ENCODE peak calls at places on chromosomes 11 and 22, in nine cellular contexts. Q, B, Y, Z, F, M, C, E and D are unnamed samples.

GRCh38 chr11:11973361-11973800 is 35.0 kb downstream of the DKK3 start:
- DNase-seq in M (peak), B (peak), F (peak), C (no peak), E (no peak), Y (no peak), Z (peak), Q (no peak), D (no peak)

GRCh38 chr11:77140231-77140959 is 12.3 kb downstream of the MYO7A start:
- DNase-seq in Q (no peak), Y (peak), F (no peak), E (no peak), C (no peak), B (no peak), Z (no peak), M (peak), D (no peak)

GRCh38 chr11:76621866-76622265 is 48.7 kb downstream of the LRRC32 start:
- DNase-seq in B (no peak), Y (no peak), M (no peak), C (no peak), Q (peak), F (no peak), E (no peak), Z (no peak), D (no peak)

GRCh38 chr11:3380706-3381570 is 2.0 kb upstream of the ZNF195 start:
- DNase-seq in Q (peak), Y (no peak), F (no peak), Z (no peak), E (no peak), M (no peak), C (no peak), B (no peak), D (no peak)

GRCh38 chr11:68120212-68121066 is 749 bp downstream of the CHKA start:
- DNase-seq in Z (no peak), Y (no peak), E (peak), M (peak), C (no peak), B (peak), F (no peak), Q (no peak), D (peak)

GRCh38 chr22:28917747-28918543 is 34.6 kb downstream of the ZNRF3 start:
- DNase-seq in M (peak), Z (no peak), E (no peak), F (peak), Q (no peak), B (peak), Y (no peak), C (peak), D (no peak)

GRCh38 chr11:107545101-107545514 is 20.4 kb downstream of the ALKBH8 start:
- DNase-seq in Z (no peak), E (no peak), Y (no peak), F (peak), B (peak), M (no peak), C (no peak), Q (peak), D (no peak)

GRCh38 chr22:49968313-49968830 is 7.8 kb downstream of the PIM3 start:
- DNase-seq in B (no peak), C (no peak), Q (no peak), M (peak), E (no peak), Y (no peak), F (no peak), Z (peak), D (no peak)

GRCh38 chr22:46337870-46338269 is 2.4 kb downstream of the TRMU start:
- DNase-seq in Q (no peak), B (no peak), C (no peak), Z (no peak), E (no peak), M (peak), Y (no peak), F (no peak), D (no peak)

GRCh38 chr22:44664149-44664548 is 37.9 kb upstream of the PRR5 start:
- DNase-seq in E (peak), Z (no peak), M (peak), B (peak), C (no peak), F (no peak), Y (no peak), Q (peak), D (no peak)

GRCh38 chr22:30969532-30970355 is 679 bp downstream of the TUG1 start:
- DNase-seq in B (peak), M (peak), C (peak), Q (peak), E (peak), Y (no peak), F (peak), Z (no peak), D (peak)

GRCh38 chr11:93902921-93903320 is 52.5 kb upstream of the VSTM5 start:
- DNase-seq in B (no peak), E (no peak), Y (no peak), C (no peak), F (no peak), Z (no peak), Q (no peak), M (no peak), D (no peak)

GRCh38 chr11:93905384-93905783 is 55.0 kb upstream of the VSTM5 start:
- DNase-seq in Y (peak), Q (peak), E (no peak), F (peak), Z (no peak), C (no peak), B (peak), M (no peak), D (no peak)

GRCh38 chr11:93906486-93906885 is 56.1 kb upstream of the VSTM5 start:
- DNase-seq in Y (no peak), C (no peak), B (no peak), F (no peak), Q (no peak), M (no peak), Z (no peak), E (no peak), D (no peak)

GRCh38 chr11:93904711-93905110 is 54.3 kb upstream of the VSTM5 start:
- DNase-seq in Q (no peak), M (no peak), C (no peak), F (no peak), E (no peak), Z (no peak), B (no peak), Y (no peak), D (no peak)

DNA sequence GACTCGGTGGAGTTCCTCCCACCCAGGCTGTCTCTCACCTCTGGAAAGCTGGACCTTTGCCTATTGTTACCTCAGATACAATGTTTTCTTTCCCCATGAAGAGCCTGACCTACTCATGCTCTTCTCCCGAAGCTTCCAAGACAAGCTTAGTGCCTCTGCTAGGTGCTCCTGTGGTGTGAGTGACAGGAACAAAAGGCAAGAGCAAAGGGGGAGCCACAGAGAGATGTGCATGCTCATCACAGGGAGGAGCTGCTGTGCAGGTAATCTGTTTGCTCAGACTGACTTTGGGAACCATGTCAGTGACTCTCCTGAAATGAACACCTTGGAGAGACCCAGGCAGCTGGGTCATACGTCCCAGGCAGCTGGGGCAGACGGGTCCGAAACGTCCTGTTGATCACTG is 53.6 kb upstream of the VSTM5 start:
- DNase-seq in C (no peak), E (no peak), F (no peak), Y (no peak), B (no peak), Q (no peak), M (no peak), Z (no peak), D (no peak)
- H3K4me3 ChIP-seq in C (no peak), E (no peak), F (no peak), Y (no peak), B (no peak), Q (no peak), M (no peak), Z (no peak), D (no peak)

DNA sequence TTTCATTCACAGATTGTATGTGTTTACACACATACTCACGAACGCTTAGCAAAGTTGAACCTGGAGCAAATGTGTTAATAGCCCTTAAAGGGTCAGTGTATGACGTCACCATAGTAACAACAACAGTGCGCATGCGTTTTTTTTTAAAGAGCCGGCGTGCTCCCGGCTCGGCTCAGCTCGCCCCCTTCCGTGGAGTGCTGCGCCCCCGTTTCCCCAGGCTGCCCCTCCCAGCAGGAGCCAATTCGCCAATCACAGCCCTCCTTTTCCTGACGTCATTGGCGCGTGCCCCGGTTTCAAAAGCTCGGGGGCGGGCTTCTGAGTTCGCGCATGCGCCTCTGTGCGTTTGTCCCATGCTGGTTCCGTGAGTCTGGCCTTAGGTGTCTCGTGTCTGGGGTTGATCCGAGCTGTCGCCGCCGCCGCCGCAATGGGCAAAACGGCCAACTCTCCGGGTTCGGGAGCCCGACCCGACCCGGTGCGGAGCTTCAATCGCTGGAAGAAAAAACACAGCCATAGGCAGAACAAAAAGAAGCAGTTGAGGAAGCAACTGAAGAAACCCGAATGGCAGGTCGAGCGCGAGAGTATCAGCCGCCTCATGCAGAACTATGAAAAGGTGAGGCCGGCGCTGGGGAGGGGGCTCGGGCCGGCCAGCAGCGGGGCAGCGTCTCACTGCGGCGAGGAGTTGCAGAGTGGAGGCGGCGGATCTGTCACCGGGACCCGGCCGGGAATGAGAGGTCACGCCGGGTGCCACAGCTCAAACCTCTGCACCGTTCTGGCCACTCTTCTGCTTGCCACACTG is at the start of gene DDX10:
- DNase-seq in Y (peak), Z (peak), F (peak), E (peak), C (peak), M (peak), Q (peak), B (peak), D (peak)
- TF ChIP-seq CTCF in Y (no peak), Z (no peak), F (no peak), E (no peak), C (no peak), M (peak), Q (peak), B (no peak), D (no peak)

GRCh38 chr11:61700720-61701119 is 20.5 kb downstream of the DAGLA start:
- DNase-seq in F (no peak), B (no peak), E (no peak), M (no peak), C (no peak), Q (no peak), Z (no peak), Y (no peak), D (no peak)

GRCh38 chr11:61700221-61700620 is 20.0 kb downstream of the DAGLA start:
- DNase-seq in Q (peak), C (peak), Y (peak), E (peak), M (no peak), Z (no peak), B (peak), F (no peak), D (no peak)

GRCh38 chr11:61704838-61705237 is 24.6 kb downstream of the DAGLA start:
- DNase-seq in Y (no peak), M (no peak), Q (no peak), B (no peak), E (no peak), F (no peak), C (no peak), Z (no peak), D (no peak)

GRCh38 chr11:61701298-61701993 is 21.3 kb downstream of the DAGLA start:
- DNase-seq in B (no peak), Y (no peak), E (no peak), Q (no peak), C (no peak), M (no peak), F (no peak), Z (no peak), D (no peak)

DNA sequence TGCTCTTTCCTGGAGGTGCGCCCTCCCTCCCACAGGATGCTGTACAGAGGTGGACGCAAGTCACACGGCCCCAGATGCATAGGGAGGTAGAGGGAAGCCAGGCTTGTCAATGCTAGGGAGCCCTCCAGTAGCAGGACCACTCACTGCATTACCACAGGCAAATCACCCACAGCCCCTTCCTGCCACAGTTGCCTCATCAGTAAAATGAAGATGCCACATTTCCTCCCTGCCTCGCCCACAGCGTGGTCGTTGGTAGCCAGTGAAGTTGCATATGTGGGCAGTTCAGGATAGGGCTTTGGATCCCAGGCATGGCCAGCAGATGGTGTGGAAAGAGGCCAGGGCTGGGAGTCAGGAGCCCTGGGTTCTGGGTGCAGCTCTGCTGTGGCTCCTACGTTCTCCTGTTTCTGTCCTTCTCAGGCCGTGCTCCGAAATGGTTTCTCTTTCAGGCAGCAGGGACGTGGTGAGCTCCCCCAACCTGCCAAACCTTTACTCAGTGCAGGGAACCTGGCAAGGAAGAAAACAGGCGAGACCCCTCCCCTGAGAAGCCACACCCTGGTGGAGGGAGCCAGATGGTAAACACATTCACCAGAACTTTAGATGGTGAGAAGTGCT is 22.6 kb downstream of the DAGLA start:
- DNase-seq in Y (no peak), B (no peak), M (no peak), E (no peak), Z (no peak), Q (no peak), C (no peak), F (no peak), D (no peak)
- H3K4me3 ChIP-seq in Y (no peak), B (no peak), M (no peak), E (no peak), Z (no peak), Q (no peak), C (no peak), F (no peak), D (no peak)

GRCh38 chr11:74487875-74488274 is 5.6 kb downstream of the LIPT2 start:
- DNase-seq in C (no peak), B (no peak), Z (no peak), M (no peak), Q (no peak), F (no peak), Y (no peak), E (no peak), D (no peak)
- TF ChIP-seq CTCF in C (peak), B (peak), Z (no peak), M (no peak), Q (peak), F (no peak), Y (peak), E (peak), D (peak)

GRCh38 chr11:128828350-128828749 is 38.7 kb downstream of the KCNJ1 start:
- DNase-seq in E (no peak), Y (no peak), B (no peak), M (no peak), Q (peak), C (no peak), F (no peak), Z (no peak), D (no peak)

GRCh38 chr11:128831781-128832497 is 35.2 kb downstream of the KCNJ1 start:
- DNase-seq in Q (no peak), F (no peak), E (no peak), C (no peak), M (no peak), Z (no peak), Y (no peak), B (no peak), D (no peak)

GRCh38 chr11:128827494-128827893 is 39.6 kb downstream of the KCNJ1 start:
- DNase-seq in M (no peak), E (no peak), C (no peak), B (no peak), Y (no peak), Q (no peak), Z (no peak), F (no peak), D (no peak)

GRCh38 chr11:128830290-128830813 is 36.7 kb downstream of the KCNJ1 start:
- DNase-seq in E (no peak), Z (no peak), C (no peak), M (no peak), Q (no peak), B (no peak), F (no peak), Y (no peak), D (no peak)

DNA sequence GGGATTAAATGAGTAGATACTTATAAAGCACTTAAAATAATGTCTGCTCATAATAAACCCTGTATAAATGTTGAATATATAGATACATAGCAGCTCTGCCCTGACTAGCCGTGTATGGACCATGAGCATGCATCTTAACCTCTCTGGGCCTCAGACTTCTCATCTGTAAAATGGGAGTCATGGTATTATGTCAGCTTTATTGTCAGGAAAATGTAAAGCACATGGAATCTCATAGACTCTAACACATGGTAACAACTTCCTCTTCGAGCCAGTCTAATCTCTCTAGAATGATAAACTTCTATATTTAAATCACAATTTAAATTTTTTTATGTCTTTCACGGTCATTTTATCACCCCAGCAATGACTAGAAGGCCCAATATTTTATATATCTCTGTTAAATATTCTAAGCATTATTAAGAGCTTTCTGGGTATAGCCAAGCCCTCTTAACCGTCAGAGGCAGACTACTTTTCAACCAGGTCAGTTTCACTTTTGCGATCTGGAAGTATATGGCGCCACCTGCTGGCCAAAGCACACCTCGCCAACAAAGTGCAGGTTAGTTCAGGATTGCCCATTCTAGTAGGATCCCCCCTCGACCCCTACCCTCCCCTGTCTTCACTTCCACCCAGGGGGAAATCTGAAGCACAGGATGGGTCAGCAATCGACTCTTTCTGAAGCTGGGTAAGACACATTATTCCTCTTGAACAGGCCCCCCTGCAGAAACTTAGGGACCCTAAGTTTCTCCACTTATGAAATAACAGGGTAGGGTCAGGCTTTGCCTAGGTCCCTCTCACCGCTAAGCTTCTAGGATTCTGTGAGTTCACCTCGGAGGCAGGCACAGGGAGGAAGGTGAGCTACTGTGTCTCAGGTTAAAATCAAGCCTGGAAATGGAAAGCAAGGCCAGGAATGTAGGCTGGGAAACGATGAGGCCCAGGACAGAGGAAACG is 36.0 kb downstream of the KCNJ1 start:
- DNase-seq in C (peak), M (peak), Q (peak), B (peak), Y (peak), Z (no peak), E (peak), F (peak), D (peak)
- H3K4me3 ChIP-seq in C (no peak), M (peak), Q (no peak), B (no peak), Y (no peak), Z (peak), E (peak), F (no peak), D (no peak)

GRCh38 chr22:37749831-37750595 is 53.2 kb downstream of the TRIOBP start:
- DNase-seq in E (no peak), Y (no peak), M (peak), Z (no peak), F (no peak), Q (peak), B (peak), C (no peak), D (no peak)

GRCh38 chr22:37748659-37749058 is 51.8 kb downstream of the TRIOBP start:
- DNase-seq in Q (no peak), F (no peak), C (no peak), Z (no peak), B (no peak), Y (no peak), M (no peak), E (no peak), D (no peak)

GRCh38 chr22:37750596-37751162 is 53.8 kb downstream of the TRIOBP start:
- DNase-seq in C (no peak), F (no peak), Y (no peak), Z (no peak), M (no peak), B (no peak), E (no peak), Q (no peak), D (no peak)

GRCh38 chr22:37747715-37748100 is 50.9 kb downstream of the TRIOBP start:
- DNase-seq in Z (no peak), C (no peak), M (no peak), Y (no peak), F (no peak), B (no peak), Q (no peak), E (no peak), D (no peak)

GRCh38 chr22:37749223-37749622 is 52.4 kb downstream of the TRIOBP start:
- DNase-seq in Y (no peak), E (no peak), C (no peak), Z (no peak), Q (no peak), B (no peak), M (no peak), F (no peak), D (no peak)
- TF ChIP-seq CTCF in Y (no peak), E (no peak), C (no peak), Z (no peak), Q (no peak), B (no peak), M (no peak), F (no peak), D (no peak)

DNA sequence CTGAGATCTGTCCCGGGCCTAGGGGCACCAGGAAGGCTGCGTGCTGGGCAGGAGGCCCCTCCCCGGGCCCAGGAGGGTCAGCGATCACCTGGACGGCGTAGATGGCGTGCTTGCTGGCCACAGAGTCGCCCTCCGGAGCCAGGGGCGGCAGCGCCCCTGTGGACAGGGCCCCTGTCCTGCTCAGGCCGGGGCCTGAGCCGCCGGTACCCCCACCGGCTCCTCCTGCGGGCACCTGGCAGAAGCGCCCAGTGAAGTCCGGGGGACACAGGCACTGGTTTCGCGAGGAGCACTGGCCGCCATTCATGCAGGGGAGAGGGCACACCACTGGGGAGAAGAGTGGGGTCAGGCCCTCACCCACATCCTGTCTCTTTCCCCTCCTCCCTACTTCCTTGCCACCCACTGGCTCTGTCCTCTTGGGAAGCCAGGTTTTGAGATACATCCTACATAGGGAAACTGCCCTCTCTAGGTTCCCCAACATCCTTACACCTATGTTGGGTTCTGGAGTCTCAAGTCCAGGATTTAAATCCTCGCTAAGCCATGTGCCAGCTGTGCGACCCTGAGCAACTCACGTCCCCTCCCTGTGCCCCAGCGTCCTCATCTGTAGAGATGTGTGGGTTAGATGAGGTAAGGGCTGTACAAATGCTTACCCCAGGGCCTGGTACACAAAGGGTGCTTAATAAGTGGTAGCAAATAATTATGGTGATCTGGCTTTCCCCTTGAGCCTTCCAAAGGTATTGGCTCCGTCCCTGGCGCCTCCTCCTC is 3.9 kb downstream of the LTBP3 start:
- DNase-seq in Z (no peak), M (no peak), C (no peak), E (no peak), Y (no peak), F (no peak), B (no peak), Q (no peak), D (no peak)
- H3K4me3 ChIP-seq in Z (no peak), M (no peak), C (no peak), E (no peak), Y (no peak), F (no peak), B (no peak), Q (no peak), D (no peak)